ENCODE peak calls at places on chromosomes 3 and 15, in seven cellular contexts. H is hepatocyte, A is uterus, G is A549, V is upper lobe of right lung, N is heart right ventricle, I is HCT116. P is an unnamed sample.

GRCh38 chr3:122014741-122015140 is 7.3 kb downstream of the ILDR1 start:
- DNase-seq in H (no peak), A (no peak), G (no peak), V (no peak), N (no peak), I (no peak), P (no peak)

GRCh38 chr3:192888121-192888520 is 29.5 kb downstream of the MB21D2 start:
- DNase-seq in H (peak), A (no peak), G (no peak), V (no peak), N (no peak), I (no peak), P (no peak)

GRCh38 chr3:108006901-108007331 is 83.9 kb downstream of the CD47 start:
- DNase-seq in H (no peak), A (no peak), G (no peak), V (no peak), N (no peak), I (no peak), P (no peak)

GRCh38 chr3:46096781-46097180 is 69.5 kb upstream of the XCR1 start:
- DNase-seq in H (no peak), A (no peak), G (no peak), V (no peak), N (no peak), I (no peak), P (no peak)

GRCh38 chr15:90789496-90789895 is 72.3 kb downstream of the BLM start:
- DNase-seq in H (no peak), A (no peak), G (no peak), V (no peak), N (no peak), I (no peak), P (no peak)

GRCh38 chr3:53817809-53818208 is 28.4 kb downstream of the CHDH start:
- DNase-seq in H (no peak), A (no peak), G (no peak), V (peak), N (no peak), I (no peak), P (no peak)

GRCh38 chr15:49188933-49189332 is 18.9 kb downstream of the GALK2 start:
- DNase-seq in H (no peak), A (no peak), G (no peak), V (no peak), N (no peak), I (no peak), P (no peak)

GRCh38 chr15:72847033-72847432 is 63.5 kb upstream of the ADPGK start:
- DNase-seq in H (no peak), A (no peak), G (no peak), V (no peak), N (no peak), I (no peak), P (no peak)

GRCh38 chr3:157438371-157438735 is 1.7 kb downstream of the PTX3 start:
- DNase-seq in H (no peak), A (no peak), G (no peak), V (no peak), N (no peak), I (no peak), P (no peak)

GRCh38 chr15:56205061-56205876 is 38.4 kb downstream of the RFX7 start:
- DNase-seq in H (no peak), A (no peak), G (no peak), V (no peak), N (no peak), I (no peak), P (no peak)

GRCh38 chr3:171801738-171802600 is 8.3 kb downstream of the PLD1 start:
- DNase-seq in H (no peak), A (no peak), G (no peak), V (no peak), N (no peak), I (no peak), P (no peak)

GRCh38 chr3:123657578-123657977 is 72.7 kb upstream of the HACD2 start:
- DNase-seq in H (peak), A (no peak), G (no peak), V (no peak), N (no peak), I (no peak), P (no peak)

GRCh38 chr3:192467230-192468186 is 259.8 kb downstream of the FGF12 start:
- DNase-seq in H (peak), A (peak), G (peak), V (no peak), N (peak), I (peak), P (no peak)

GRCh38 chr3:49805367-49805782 is 2.3 kb downstream of the INKA1 start:
- DNase-seq in H (peak), A (peak), G (no peak), V (peak), N (peak), I (no peak), P (peak)

GRCh38 chr3:188006726-188007393 is 147.1 kb upstream of the LPP start:
- DNase-seq in H (no peak), A (no peak), G (no peak), V (no peak), N (peak), I (no peak), P (no peak)

GRCh38 chr15:75530169-75530568 is 48.9 kb downstream of the PTPN9 start:
- DNase-seq in H (no peak), A (no peak), G (no peak), V (no peak), N (no peak), I (no peak), P (no peak)

GRCh38 chr3:142944346-142944745 is 19.1 kb downstream of the PAQR9 start:
- DNase-seq in H (no peak), A (no peak), G (no peak), V (no peak), N (no peak), I (no peak), P (no peak)

GRCh38 chr3:76096836-76097587 is 311.7 kb upstream of the ZNF717 start:
- DNase-seq in H (no peak), A (no peak), G (no peak), V (no peak), N (no peak), I (no peak), P (no peak)

GRCh38 chr15:84112025-84112424 is 123.5 kb upstream of the GOLGA6L4 start:
- DNase-seq in H (peak), A (no peak), G (no peak), V (no peak), N (no peak), I (no peak), P (no peak)

GRCh38 chr3:113340785-113341184 is 100.5 kb downstream of the CFAP44 start:
- DNase-seq in H (no peak), A (no peak), G (no peak), V (no peak), N (no peak), I (no peak), P (no peak)

GRCh38 chr15:58666957-58667356 is 82.5 kb downstream of the ADAM10 start:
- DNase-seq in H (no peak), A (no peak), G (no peak), V (no peak), N (no peak), I (no peak), P (no peak)

GRCh38 chr15:100869151-100869999 is 10.3 kb upstream of the ALDH1A3 start:
- DNase-seq in H (no peak), A (no peak), G (no peak), V (no peak), N (no peak), I (peak), P (no peak)

GRCh38 chr3:13092621-13093339 is 19.6 kb upstream of the IQSEC1 start:
- DNase-seq in H (no peak), A (peak), G (no peak), V (no peak), N (peak), I (no peak), P (peak)

DNA sequence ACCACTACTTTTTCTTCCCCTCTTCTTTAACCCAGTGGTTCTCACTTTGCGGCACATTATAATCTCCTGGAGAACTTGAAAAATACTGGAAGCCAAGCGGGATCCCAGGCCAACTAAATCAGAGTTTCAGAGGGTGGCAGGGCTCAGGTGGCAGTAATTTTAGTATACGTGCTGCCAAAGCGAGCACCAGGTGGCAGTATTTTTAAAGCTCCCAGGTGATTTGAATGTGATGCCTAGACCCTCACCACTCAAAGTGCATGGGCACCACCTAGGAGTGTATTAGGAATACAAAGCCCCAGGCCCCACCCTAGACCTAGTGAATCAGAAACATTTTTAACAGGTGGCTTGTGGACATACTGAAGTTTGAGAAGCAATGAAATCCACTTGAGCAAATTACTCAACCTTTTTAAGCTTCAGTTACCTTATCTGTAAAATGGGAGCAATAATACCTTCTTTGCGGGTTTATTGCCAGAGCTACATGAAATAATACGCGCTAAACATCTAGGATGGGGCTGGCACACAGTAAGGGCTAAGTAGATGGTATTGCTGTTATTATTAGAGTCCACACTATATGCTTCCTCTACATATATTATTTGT is 8.3 kb downstream of the B3GALNT1 start:
- DNase-seq in H (no peak), A (no peak), G (peak), V (no peak), N (no peak), I (no peak), P (no peak)
- TF ChIP-seq CTCF in H (peak), A (no peak), G (peak), V (no peak), N (peak), I (peak), P (peak)

GRCh38 chr3:34016925-34017592 is 218.6 kb downstream of the PDCD6IP start:
- DNase-seq in H (no peak), A (no peak), G (no peak), V (no peak), N (no peak), I (no peak), P (no peak)
- H3K27ac ChIP-seq in H (no peak), A (no peak), G (no peak), V (no peak), N (no peak), I (no peak), P (no peak)

DNA sequence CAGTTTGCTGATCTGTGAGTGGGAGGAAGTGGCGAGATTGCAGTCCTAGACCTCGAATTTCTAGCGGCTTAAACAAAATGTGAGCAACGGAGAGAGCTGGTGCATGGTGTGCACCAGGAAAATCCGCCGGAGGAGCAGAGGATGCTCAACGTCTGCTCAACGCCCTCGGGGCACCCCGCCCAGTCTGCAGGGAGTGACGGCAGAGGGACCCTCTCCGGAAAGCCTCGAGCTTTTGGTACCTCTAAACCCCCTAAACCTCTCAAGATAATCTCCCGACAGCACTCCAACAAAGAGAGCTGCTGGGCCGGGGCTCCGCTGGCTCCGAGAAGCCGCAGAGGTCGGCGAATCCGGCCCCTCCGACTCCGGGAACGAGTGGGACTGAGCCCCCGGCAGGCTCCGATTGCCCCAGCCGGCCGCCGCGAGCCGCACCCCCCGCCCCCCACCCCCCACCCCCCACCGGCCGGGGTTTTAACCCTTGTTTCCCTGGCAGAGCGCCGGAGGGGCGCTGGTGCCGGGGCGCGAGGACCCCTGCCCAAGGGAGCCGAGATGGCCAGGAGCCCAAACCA is 1.7 kb downstream of the MEGF11 start:
- DNase-seq in H (no peak), A (no peak), G (no peak), V (no peak), N (no peak), I (no peak), P (no peak)
- H3K4me3 ChIP-seq in H (peak), A (no peak), G (peak), V (peak), N (peak), I (peak), P (peak)

GRCh38 chr3:52792413-52792812 is 2.2 kb upstream of the ITIH3 start:
- DNase-seq in H (no peak), A (no peak), G (no peak), V (no peak), N (no peak), I (no peak), P (no peak)
- TF ChIP-seq CTCF in H (no peak), A (no peak), G (no peak), V (no peak), N (no peak), I (no peak), P (no peak)

DNA sequence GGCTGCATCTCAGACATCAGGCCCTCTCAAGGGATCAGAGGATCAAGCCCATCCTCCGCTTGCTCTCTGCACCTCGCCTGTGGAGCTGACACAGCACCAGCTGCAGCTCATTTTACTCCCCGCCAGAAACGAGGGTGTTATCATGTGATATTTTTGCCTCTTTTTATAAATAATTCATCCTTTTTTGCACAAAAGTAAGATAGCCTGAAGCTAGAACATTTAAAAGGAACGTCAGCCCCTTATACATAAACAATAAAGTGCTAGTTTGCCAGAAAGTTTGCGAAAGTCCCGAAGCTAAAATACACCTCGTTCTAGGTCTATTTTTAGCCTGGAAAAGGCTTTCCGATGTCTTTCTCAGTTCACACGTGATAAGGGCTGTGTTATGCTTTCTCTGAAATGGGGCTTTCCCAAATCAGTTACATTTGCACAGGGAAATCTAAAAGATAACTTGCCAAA is 9.6 kb upstream of the FAM174B start:
- DNase-seq in H (peak), A (no peak), G (no peak), V (no peak), N (no peak), I (no peak), P (peak)
- H3K27ac ChIP-seq in H (peak), A (peak), G (no peak), V (no peak), N (no peak), I (no peak), P (peak)

GRCh38 chr3:42589382-42590109 is 1.1 kb upstream of the SS18L2 start:
- DNase-seq in H (no peak), A (no peak), G (no peak), V (no peak), N (no peak), I (no peak), P (no peak)
- H3K4me3 ChIP-seq in H (no peak), A (no peak), G (peak), V (no peak), N (no peak), I (no peak), P (peak)

DNA sequence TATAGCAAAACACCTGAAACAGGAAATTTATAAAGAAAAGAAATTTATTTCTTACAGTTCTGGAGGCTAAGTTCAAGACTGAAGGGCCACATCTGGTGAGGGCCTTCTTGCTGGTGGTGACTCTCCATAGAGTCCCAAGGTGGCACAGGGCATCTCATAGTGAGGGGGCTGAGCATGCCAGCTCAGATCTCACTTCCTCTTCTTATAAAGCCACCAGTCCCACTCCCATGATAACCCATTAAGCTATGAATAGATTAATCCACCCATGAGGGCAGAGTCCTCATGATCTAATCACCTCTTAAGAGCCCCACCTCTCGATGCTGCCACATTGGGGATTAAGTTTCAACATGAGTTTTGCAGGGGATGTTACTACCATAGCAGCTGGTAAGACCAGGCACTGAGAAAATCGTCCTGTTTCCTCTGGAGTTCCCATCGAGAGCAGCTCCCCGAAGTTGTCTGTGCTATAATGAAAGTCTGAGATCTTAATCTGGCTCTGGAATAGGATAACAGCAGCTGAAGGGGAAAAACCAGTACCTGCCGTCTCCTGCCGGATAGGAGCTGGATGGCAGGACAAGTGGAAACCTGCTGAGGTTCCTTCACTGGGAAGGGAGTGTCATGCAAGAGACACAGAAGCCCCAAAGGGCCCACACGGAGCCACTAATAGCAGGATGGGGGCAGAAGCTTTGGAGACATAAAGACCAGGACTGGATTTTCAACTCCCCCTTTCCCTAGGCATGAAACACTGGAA is 79.5 kb upstream of the EPHB3 start:
- DNase-seq in H (no peak), A (no peak), G (no peak), V (no peak), N (no peak), I (no peak), P (no peak)
- TF ChIP-seq CTCF in H (no peak), A (no peak), G (no peak), V (no peak), N (no peak), I (no peak), P (no peak)

DNA sequence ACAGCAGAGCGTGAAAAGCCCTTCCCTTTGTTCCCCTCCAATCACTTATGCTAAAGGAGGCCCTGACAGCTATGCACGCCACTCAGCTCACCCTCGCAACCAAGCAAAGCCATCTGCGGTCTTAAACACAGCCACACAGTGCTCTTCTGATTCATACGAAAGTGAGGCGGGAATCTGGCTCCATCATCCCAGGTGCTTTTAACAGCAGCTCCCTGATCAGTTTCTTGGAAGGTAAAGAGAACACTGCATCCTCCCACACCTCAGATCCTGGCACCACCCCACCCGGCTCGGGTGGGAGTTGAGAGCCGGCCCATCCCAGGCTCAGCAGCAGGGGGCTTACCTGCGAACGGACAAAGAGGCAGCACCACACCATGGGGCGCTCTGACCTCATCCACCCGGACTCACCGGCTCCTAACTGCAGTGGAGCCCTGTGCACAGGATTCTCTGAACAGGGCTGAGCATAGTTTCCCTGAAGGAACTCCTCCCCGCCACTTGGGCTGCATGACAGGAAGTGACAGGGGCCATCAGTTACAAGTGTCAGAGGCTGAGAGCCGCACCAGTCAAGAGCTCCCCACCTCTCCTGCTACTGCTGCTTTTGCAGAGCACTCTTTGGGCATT is 114.3 kb upstream of the ARHGEF3 start:
- DNase-seq in H (no peak), A (no peak), G (no peak), V (no peak), N (peak), I (no peak), P (peak)
- H3K27ac ChIP-seq in H (no peak), A (peak), G (no peak), V (peak), N (peak), I (no peak), P (peak)